ENCODE peak calls at places on chromosome 2, in four cellular contexts. V, W, L and D are unnamed samples.

GRCh38 chr2:168222095-168222494 is 25.3 kb downstream of the STK39 start:
- DNase-seq in V (no peak), W (no peak), L (no peak), D (no peak)

GRCh38 chr2:64651590-64651989 is 2.1 kb downstream of the SERTAD2 start:
- DNase-seq in V (no peak), W (no peak), L (no peak), D (no peak)

GRCh38 chr2:157875720-157876065 is 437 bp downstream of the ACVR1 start:
- DNase-seq in V (no peak), W (no peak), L (no peak), D (peak)

GRCh38 chr2:54402350-54402749 is 53.8 kb upstream of the SPTBN1 start:
- DNase-seq in V (peak), W (peak), L (no peak), D (no peak)

GRCh38 chr2:943821-944220 is 6.8 kb upstream of the SNTG2 start:
- DNase-seq in V (no peak), W (no peak), L (no peak), D (no peak)

GRCh38 chr2:174902491-174903242 is 102.5 kb downstream of the CHN1 start:
- DNase-seq in V (no peak), W (peak), L (no peak), D (no peak)

GRCh38 chr2:177598321-177598922 is 205.8 kb downstream of the AGPS start:
- DNase-seq in V (no peak), W (peak), L (no peak), D (no peak)

GRCh38 chr2:101204400-101205095 is 48.1 kb upstream of the CNOT11 start:
- DNase-seq in V (no peak), W (no peak), L (no peak), D (no peak)

GRCh38 chr2:12558519-12558918 is 158.2 kb upstream of the TRIB2 start:
- DNase-seq in V (no peak), W (no peak), L (no peak), D (no peak)

GRCh38 chr2:219650426-219651248 is 23.2 kb downstream of the SLC4A3 start:
- DNase-seq in V (no peak), W (no peak), L (no peak), D (no peak)

GRCh38 chr2:231527955-231528635 is 2.1 kb downstream of the NMUR1 start:
- DNase-seq in V (no peak), W (no peak), L (no peak), D (no peak)

GRCh38 chr2:140526575-140526974 is 1604.2 kb downstream of the LRP1B start:
- DNase-seq in V (no peak), W (no peak), L (no peak), D (no peak)

GRCh38 chr2:105144128-105144940 is 97.2 kb upstream of the GPR45 start:
- DNase-seq in V (no peak), W (no peak), L (no peak), D (no peak)

GRCh38 chr2:224976629-224977525 is 65.4 kb downstream of the DOCK10 start:
- DNase-seq in V (no peak), W (no peak), L (peak), D (no peak)

GRCh38 chr2:64166637-64167420 is 22.6 kb upstream of the PELI1 start:
- DNase-seq in V (no peak), W (no peak), L (no peak), D (no peak)

GRCh38 chr2:5725794-5726463 is 33.7 kb downstream of the SOX11 start:
- DNase-seq in V (no peak), W (no peak), L (no peak), D (no peak)

GRCh38 chr2:75238670-75239330 is 39.5 kb upstream of the TACR1 start:
- DNase-seq in V (no peak), W (peak), L (no peak), D (no peak)

GRCh38 chr2:27717070-27717453 is 53.4 kb downstream of the SLC4A1AP start:
- DNase-seq in V (peak), W (peak), L (no peak), D (peak)

GRCh38 chr2:203440671-203441070 is 94.4 kb downstream of the RAPH1 start:
- DNase-seq in V (no peak), W (no peak), L (no peak), D (no peak)

GRCh38 chr2:68709421-68709911 is 25.1 kb upstream of the ARHGAP25 start:
- DNase-seq in V (no peak), W (peak), L (peak), D (no peak)

GRCh38 chr2:60527762-60528161 is 25.7 kb downstream of the BCL11A start:
- DNase-seq in V (no peak), W (peak), L (no peak), D (no peak)

GRCh38 chr2:144849612-144850011 is 329.7 kb upstream of the ZEB2 start:
- DNase-seq in V (no peak), W (peak), L (no peak), D (no peak)

GRCh38 chr2:129139380-129139779 is 820.7 kb upstream of the HS6ST1 start:
- DNase-seq in V (no peak), W (no peak), L (no peak), D (no peak)

GRCh38 chr2:182763311-182763912 is 47.4 kb downstream of the DNAJC10 start:
- DNase-seq in V (no peak), W (peak), L (peak), D (no peak)

GRCh38 chr2:72291059-72291458 is 143.4 kb upstream of the CYP26B1 start:
- DNase-seq in V (no peak), W (peak), L (no peak), D (no peak)

GRCh38 chr2:241218131-241219029 is 29.9 kb downstream of the ANO7 start:
- DNase-seq in V (peak), W (peak), L (peak), D (peak)
- TF ChIP-seq CTCF in V (peak), W (no peak), L (peak), D (peak)

DNA sequence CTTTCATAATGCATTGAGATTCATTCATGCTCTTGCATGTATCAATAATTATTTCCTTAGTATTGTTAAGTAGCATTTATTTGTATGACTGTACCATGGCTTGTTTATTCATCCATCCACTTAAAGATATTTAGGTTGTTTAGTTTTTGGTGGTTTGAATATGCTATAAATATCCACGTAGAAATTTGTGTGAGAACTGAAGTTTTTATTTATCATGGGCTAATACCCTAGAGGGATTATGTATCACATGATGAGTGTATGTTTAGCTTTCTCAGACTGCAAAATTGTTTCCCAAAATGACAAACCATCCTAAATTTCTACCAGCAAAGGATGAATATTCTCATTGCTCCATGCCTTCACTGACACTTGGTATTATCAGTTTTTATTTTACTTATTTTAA is 55.2 kb downstream of the CSRNP3 start:
- DNase-seq in V (no peak), W (no peak), L (no peak), D (no peak)
- TF ChIP-seq CTCF in V (no peak), W (no peak), L (no peak), D (no peak)

DNA sequence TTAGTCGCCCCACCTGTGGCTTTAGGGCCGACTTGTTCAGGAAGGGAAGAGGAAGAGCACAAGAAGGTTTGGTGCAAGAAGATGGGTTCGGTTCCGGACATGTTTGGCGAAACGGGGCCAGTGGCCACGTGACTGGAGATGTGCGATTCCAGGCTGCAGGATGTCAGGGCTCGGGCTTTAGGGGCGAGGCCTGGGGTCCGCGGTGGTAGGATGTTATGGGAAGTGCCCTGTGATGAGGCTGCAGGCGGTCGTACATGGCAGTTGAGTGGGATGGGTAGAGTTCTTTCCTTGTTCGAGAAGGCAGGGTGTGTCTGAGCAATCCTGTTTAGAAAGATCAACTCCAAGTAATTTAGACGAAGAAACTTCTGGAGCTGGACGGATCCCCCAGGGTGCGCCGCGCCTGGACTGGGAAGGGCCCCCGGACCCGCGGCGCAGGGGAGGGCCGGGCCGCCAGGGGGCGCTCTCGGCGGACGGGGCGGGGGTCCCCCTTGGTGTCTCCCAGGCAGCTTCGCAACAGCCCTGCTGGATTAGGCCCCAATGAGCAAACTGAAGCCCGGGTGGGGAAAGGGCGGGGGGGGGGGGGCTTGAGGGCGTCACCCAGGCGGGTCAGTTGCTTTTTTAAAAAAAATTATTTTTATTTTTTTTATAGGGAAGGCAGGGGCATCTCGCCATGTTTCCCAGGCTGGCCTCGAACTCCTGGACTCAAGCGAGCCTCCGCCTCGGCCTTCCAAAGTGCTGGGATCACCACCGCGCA is 17.2 kb upstream of the SDC1 start:
- DNase-seq in V (no peak), W (no peak), L (no peak), D (peak)
- TF ChIP-seq CTCF in V (peak), W (no peak), L (peak), D (peak)

GRCh38 chr2:190098851-190099250 is 36.3 kb upstream of the MSTN start:
- DNase-seq in V (no peak), W (no peak), L (no peak), D (no peak)
- TF ChIP-seq CTCF in V (no peak), W (no peak), L (no peak), D (no peak)

GRCh38 chr2:111903516-111903915 is 5.1 kb downstream of the MERTK start:
- DNase-seq in V (no peak), W (no peak), L (no peak), D (no peak)

GRCh38 chr2:111903930-111904439 is 5.6 kb downstream of the MERTK start:
- DNase-seq in V (no peak), W (no peak), L (no peak), D (no peak)

GRCh38 chr2:111898703-111899514 is 502 bp downstream of the MERTK start:
- DNase-seq in V (no peak), W (no peak), L (no peak), D (no peak)

GRCh38 chr2:111897924-111898702 is at the start of gene MERTK:
- DNase-seq in V (peak), W (peak), L (peak), D (peak)

GRCh38 chr2:111900859-111901258 is 2.5 kb downstream of the MERTK start:
- DNase-seq in V (no peak), W (peak), L (no peak), D (no peak)
- TF ChIP-seq CTCF in V (no peak), W (peak), L (no peak), D (peak)

GRCh38 chr2:133777607-133778006 is 209.3 kb upstream of the NCKAP5 start:
- DNase-seq in V (no peak), W (no peak), L (no peak), D (no peak)
- TF ChIP-seq CTCF in V (no peak), W (no peak), L (no peak), D (no peak)

GRCh38 chr2:146820672-146821071 is 1024.2 kb upstream of the ACVR2A start:
- DNase-seq in V (no peak), W (peak), L (no peak), D (no peak)

GRCh38 chr2:146826388-146826787 is 1018.4 kb upstream of the ACVR2A start:
- DNase-seq in V (no peak), W (no peak), L (no peak), D (no peak)

GRCh38 chr2:146818122-146818521 is 1026.7 kb upstream of the ACVR2A start:
- DNase-seq in V (no peak), W (peak), L (no peak), D (no peak)

GRCh38 chr2:146817613-146818012 is 1027.2 kb upstream of the ACVR2A start:
- DNase-seq in V (no peak), W (peak), L (no peak), D (no peak)

GRCh38 chr2:146821836-146822316 is 1023.0 kb upstream of the ACVR2A start:
- DNase-seq in V (no peak), W (peak), L (no peak), D (no peak)
- TF ChIP-seq CTCF in V (no peak), W (peak), L (no peak), D (no peak)

GRCh38 chr2:141911485-141912066 is 219.2 kb downstream of the LRP1B start:
- DNase-seq in V (no peak), W (peak), L (peak), D (peak)
- TF ChIP-seq CTCF in V (no peak), W (peak), L (peak), D (peak)

DNA sequence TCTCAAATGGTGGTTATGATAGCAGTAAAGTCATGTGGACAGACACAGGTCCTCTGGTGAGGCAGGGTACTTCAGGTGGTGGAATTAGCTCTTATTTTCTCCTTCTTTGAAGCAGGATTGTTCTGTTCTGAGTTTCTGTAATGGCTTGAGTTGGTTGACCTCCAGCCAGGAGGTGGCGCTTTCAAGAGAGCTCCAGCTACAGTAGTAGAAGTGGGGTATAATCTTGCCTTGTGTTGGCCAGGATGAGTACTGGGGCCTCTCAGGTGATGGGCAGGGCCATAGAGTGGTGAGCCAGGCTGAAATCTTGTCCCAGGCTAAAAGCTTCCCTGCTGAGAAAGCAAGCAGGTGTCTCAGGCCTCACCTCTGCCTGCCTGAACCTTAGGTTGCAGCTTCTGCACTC is 52.5 kb upstream of the CSRNP3 start:
- DNase-seq in V (no peak), W (no peak), L (no peak), D (no peak)
- TF ChIP-seq CTCF in V (no peak), W (no peak), L (no peak), D (no peak)